ENCODE peak calls at places on chromosomes 12 and 14, in seven cellular contexts. A is NCI-H2107; D is mammary epithelial cell; S is Right ventricle myocardium superior; B is effector memory CD4-positive, alpha-beta T cell; M is head of caudate nucleus; W is amniotic epithelial cell. Z is an unnamed sample.

GRCh38 chr14:99138999-99139865 is 132.8 kb downstream of the BCL11B start:
- DNase-seq in A (no peak), D (no peak), S (no peak), B (no peak), M (no peak), W (no peak), Z (no peak)

GRCh38 chr12:94491489-94491888 is 31.8 kb upstream of the CEP83 start:
- DNase-seq in A (no peak), D (no peak), S (no peak), B (no peak), M (no peak), W (no peak), Z (no peak)

GRCh38 chr12:53795927-53796326 is 44.1 kb upstream of the CISTR start:
- DNase-seq in A (no peak), D (no peak), S (no peak), B (no peak), M (peak; percentile 86), W (no peak), Z (no peak)

GRCh38 chr12:3117628-3118027 is 40.4 kb downstream of the TSPAN9 start:
- DNase-seq in A (no peak), D (peak; percentile 89), S (no peak), B (no peak), M (no peak), W (peak; percentile 93), Z (no peak)

GRCh38 chr12:103924761-103925641 is 5.2 kb upstream of the HSP90B1 start:
- DNase-seq in A (peak; percentile 69), D (peak; percentile 85), S (no peak), B (no peak), M (no peak), W (peak; percentile 89), Z (no peak)

GRCh38 chr14:21267431-21267845 is 1.8 kb downstream of the HNRNPC start:
- DNase-seq in A (no peak), D (peak; percentile 10), S (no peak), B (no peak), M (no peak), W (peak; percentile 11), Z (no peak)

GRCh38 chr12:22042981-22043669 is 2.9 kb upstream of the CMAS start:
- DNase-seq in A (no peak), D (peak; percentile 66), S (no peak), B (no peak), M (no peak), W (peak; percentile 93), Z (no peak)

GRCh38 chr12:1217191-1217949 is 226.3 kb downstream of the ERC1 start:
- DNase-seq in A (no peak), D (peak; percentile 90), S (no peak), B (no peak), M (no peak), W (peak; percentile 75), Z (no peak)

GRCh38 chr12:13652105-13652504 is 329.3 kb downstream of the GRIN2B start:
- DNase-seq in A (no peak), D (no peak), S (no peak), B (no peak), M (no peak), W (no peak), Z (no peak)

GRCh38 chr12:132373967-132374820 is 44.8 kb upstream of the GALNT9 start:
- DNase-seq in A (no peak), D (no peak), S (no peak), B (no peak), M (no peak), W (no peak), Z (no peak)

Z was measured in GM18507.